ENCODE peak calls at places on chromosomes 13 and 19, in six cellular contexts. P, H, L, Y, V and F are unnamed samples.
A peak's percentile ranks its signal among the peaks of the same experiment; 100 is the strongest.

GRCh38 chr19:4232614-4233281 is 3.4 kb downstream of the EBI3 start:
- DNase-seq in P (no peak), H (no peak), L (peak; percentile 15), Y (no peak), V (no peak), F (no peak)

GRCh38 chr13:41050041-41050440 is 11.3 kb upstream of the WBP4 start:
- DNase-seq in P (no peak), H (no peak), L (no peak), Y (no peak), V (no peak), F (no peak)

GRCh38 chr13:79995334-79995733 is 345.6 kb downstream of the SPRY2 start:
- DNase-seq in P (no peak), H (no peak), L (peak; percentile 82), Y (no peak), V (no peak), F (no peak)

GRCh38 chr19:30123109-30123508 is 181.1 kb downstream of the URI1 start:
- DNase-seq in P (no peak), H (no peak), L (no peak), Y (no peak), V (no peak), F (no peak)

GRCh38 chr13:74406439-74406838 is 272.2 kb upstream of the KLF12 start:
- DNase-seq in P (no peak), H (no peak), L (peak; percentile 4), Y (no peak), V (no peak), F (no peak)

GRCh38 chr19:3670796-3671679 is 29.2 kb downstream of the PIP5K1C start:
- DNase-seq in P (no peak), H (peak; percentile 46), L (peak; percentile 77), Y (peak; percentile 13), V (no peak), F (peak; percentile 97)

GRCh38 chr19:52297601-52298358 is 811 bp downstream of the ZNF480 start:
- DNase-seq in P (no peak), H (no peak), L (peak; percentile 13), Y (no peak), V (no peak), F (no peak)

GRCh38 chr19:47573076-47574026 is at the start of gene ZNF541:
- DNase-seq in P (peak; percentile 50), H (peak; percentile 50), L (no peak), Y (no peak), V (no peak), F (peak; percentile 82)

GRCh38 chr13:24267283-24267682 is 42.1 kb upstream of the C1QTNF9 start:
- DNase-seq in P (no peak), H (no peak), L (no peak), Y (no peak), V (no peak), F (no peak)

GRCh38 chr19:15300533-15301194 is 31.7 kb downstream of the BRD4 start:
- DNase-seq in P (no peak), H (no peak), L (peak; percentile 92), Y (peak; percentile 71), V (no peak), F (no peak)

GRCh38 chr13:23375007-23375971 is 58.2 kb downstream of the SACS start:
- DNase-seq in P (peak; percentile 96), H (peak; percentile 95), L (peak; percentile 92), Y (peak; percentile 84), V (peak; percentile 41), F (peak; percentile 94)

GRCh38 chr13:101916108-101916757 is 463.8 kb downstream of the ITGBL1 start:
- DNase-seq in P (no peak), H (no peak), L (no peak), Y (no peak), V (no peak), F (no peak)

GRCh38 chr13:52399037-52399436 is 6.9 kb downstream of the THSD1 start:
- DNase-seq in P (no peak), H (no peak), L (no peak), Y (no peak), V (no peak), F (no peak)

GRCh38 chr19:15276620-15277019 is 44.4 kb upstream of the EPHX3 start:
- DNase-seq in P (no peak), H (no peak), L (no peak), Y (no peak), V (no peak), F (no peak)

GRCh38 chr13:46866150-46866549 is 30.7 kb downstream of the HTR2A start:
- DNase-seq in P (no peak), H (peak; percentile 16), L (peak; percentile 86), Y (peak; percentile 27), V (peak; percentile 11), F (no peak)